ENCODE peak calls at places on chromosomes 1 and 21, in eight cellular contexts. B, G, E, Z, M, T, D and F are unnamed samples.

GRCh38 chr1:93692451-93692861 is 10.8 kb upstream of the BCAR3 start:
- DNase-seq in T (no peak), D (peak), B (no peak), G (no peak), M (no peak), E (no peak), Z (no peak), F (no peak)

GRCh38 chr1:1325288-1326074 is 879 bp downstream of the CPTP start:
- DNase-seq in E (no peak), D (no peak), M (no peak), G (no peak), T (no peak), Z (no peak), B (no peak), F (no peak)

GRCh38 chr1:22490309-22490708 is 38.7 kb downstream of the ZBTB40 start:
- DNase-seq in M (no peak), D (no peak), Z (no peak), G (peak), T (no peak), B (no peak), E (no peak), F (no peak)

GRCh38 chr1:16446116-16446515 is 5.6 kb downstream of the NECAP2 start:
- DNase-seq in T (no peak), D (no peak), M (no peak), E (no peak), G (no peak), Z (no peak), B (no peak), F (no peak)

GRCh38 chr1:22685675-22686074 is 25.0 kb upstream of the EPHB2 start:
- DNase-seq in D (peak), E (peak), T (no peak), B (no peak), Z (no peak), G (no peak), M (no peak), F (no peak)

GRCh38 chr1:167517535-167518330 is 596 bp downstream of the CD247 start:
- DNase-seq in B (no peak), Z (no peak), T (no peak), E (no peak), M (no peak), G (no peak), D (no peak), F (no peak)

GRCh38 chr1:237152506-237153335 is 110.7 kb downstream of the RYR2 start:
- DNase-seq in T (no peak), B (no peak), D (no peak), Z (no peak), E (no peak), G (no peak), M (no peak), F (no peak)

GRCh38 chr1:94118013-94118412 is 2.9 kb downstream of the ABCA4 start:
- DNase-seq in M (no peak), Z (no peak), E (no peak), G (no peak), B (no peak), T (no peak), D (no peak), F (no peak)

GRCh38 chr1:228379666-228380065 is 27.0 kb downstream of the TRIM11 start:
- DNase-seq in G (no peak), T (no peak), D (no peak), B (no peak), Z (no peak), E (no peak), M (no peak), F (no peak)

GRCh38 chr1:212783976-212784375 is 7.6 kb downstream of the NSL1 start:
- DNase-seq in M (no peak), T (no peak), E (no peak), Z (no peak), G (no peak), B (no peak), D (no peak), F (no peak)

GRCh38 chr1:246798606-246799496 is 74.6 kb downstream of the SCCPDH start:
- DNase-seq in Z (no peak), D (no peak), B (no peak), E (no peak), G (no peak), M (no peak), T (no peak), F (no peak)

GRCh38 chr1:198823626-198824025 is 184.8 kb downstream of the PTPRC start:
- DNase-seq in D (no peak), M (no peak), B (no peak), E (no peak), T (no peak), Z (no peak), G (no peak), F (no peak)

GRCh38 chr1:213327318-213327667 is 276.3 kb downstream of the RPS6KC1 start:
- DNase-seq in T (no peak), B (peak), D (peak), G (peak), E (peak), M (no peak), Z (peak), F (no peak)

GRCh38 chr1:62263006-62263812 is 56.0 kb downstream of the KANK4 start:
- DNase-seq in G (no peak), Z (no peak), T (no peak), D (peak), M (no peak), E (no peak), B (no peak), F (no peak)

GRCh38 chr1:44240802-44241671 is 27.8 kb downstream of the DMAP1 start:
- DNase-seq in G (no peak), T (no peak), E (no peak), M (no peak), Z (no peak), D (no peak), B (no peak), F (no peak)

GRCh38 chr1:220331318-220331717 is 59.1 kb upstream of the RAB3GAP2 start:
- DNase-seq in B (no peak), G (no peak), E (no peak), T (no peak), D (no peak), Z (no peak), M (no peak), F (no peak)

GRCh38 chr1:61588736-61589381 is 136.1 kb downstream of the TM2D1 start:
- DNase-seq in E (peak), B (peak), T (peak), G (peak), M (peak), D (peak), Z (no peak), F (peak)

GRCh38 chr1:87833158-87833557 is 504.5 kb downstream of the LMO4 start:
- DNase-seq in M (no peak), G (no peak), E (peak), T (no peak), Z (no peak), D (peak), B (no peak), F (no peak)

GRCh38 chr1:222644649-222645005 is 26.7 kb downstream of the MIA3 start:
- DNase-seq in Z (no peak), E (peak), T (no peak), B (no peak), M (no peak), D (peak), G (no peak), F (peak)

GRCh38 chr1:13769830-13770229 is 69.8 kb downstream of the PRDM2 start:
- DNase-seq in Z (no peak), T (no peak), M (no peak), G (no peak), E (no peak), D (no peak), B (no peak), F (no peak)

GRCh38 chr1:229148041-229148671 is 122.8 kb upstream of the RAB4A start:
- DNase-seq in B (no peak), D (peak), E (peak), G (peak), Z (no peak), M (no peak), T (no peak), F (no peak)

GRCh38 chr21:46000182-46000730 is 18.7 kb downstream of the COL6A1 start:
- DNase-seq in G (no peak), M (no peak), D (no peak), E (no peak), Z (no peak), B (no peak), T (no peak), F (no peak)

GRCh38 chr1:6099787-6100765 is 54.4 kb downstream of the KCNAB2 start:
- DNase-seq in T (no peak), B (no peak), M (no peak), Z (no peak), G (peak), E (no peak), D (no peak), F (no peak)

DNA sequence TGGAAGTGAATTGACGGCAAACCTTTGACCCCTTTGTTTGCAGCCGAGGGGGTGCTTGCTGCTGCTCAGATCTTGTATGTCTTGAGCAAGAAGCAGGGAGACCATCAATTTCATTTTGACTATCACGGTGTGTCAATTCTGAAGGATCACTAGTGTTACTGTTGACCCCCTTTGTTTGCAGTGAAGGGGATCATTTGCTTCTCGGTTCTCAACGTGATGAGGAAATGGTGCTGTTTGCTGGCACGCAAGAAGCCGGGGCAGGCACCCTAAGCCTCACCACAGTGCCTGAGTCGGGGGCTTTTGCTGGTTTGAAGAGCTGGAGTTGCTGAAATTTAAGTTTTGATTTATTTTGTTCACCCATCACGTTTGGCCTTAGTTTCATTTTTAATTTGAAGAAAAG is 7.5 kb downstream of the RBM15 start:
- DNase-seq in G (no peak), D (no peak), T (no peak), B (no peak), Z (no peak), M (peak), E (no peak), F (peak)
- H3K4me3 ChIP-seq in G (no peak), D (no peak), T (no peak), B (no peak), Z (no peak), M (peak), E (no peak), F (peak)

GRCh38 chr1:91026777-91027176 is 4.9 kb upstream of the ZNF644 start:
- DNase-seq in T (no peak), E (peak), D (peak), M (no peak), G (no peak), B (no peak), Z (no peak), F (no peak)
- TF ChIP-seq CTCF in T (no peak), E (peak), D (peak), M (peak), G (peak), B (peak), Z (peak), F (peak)

DNA sequence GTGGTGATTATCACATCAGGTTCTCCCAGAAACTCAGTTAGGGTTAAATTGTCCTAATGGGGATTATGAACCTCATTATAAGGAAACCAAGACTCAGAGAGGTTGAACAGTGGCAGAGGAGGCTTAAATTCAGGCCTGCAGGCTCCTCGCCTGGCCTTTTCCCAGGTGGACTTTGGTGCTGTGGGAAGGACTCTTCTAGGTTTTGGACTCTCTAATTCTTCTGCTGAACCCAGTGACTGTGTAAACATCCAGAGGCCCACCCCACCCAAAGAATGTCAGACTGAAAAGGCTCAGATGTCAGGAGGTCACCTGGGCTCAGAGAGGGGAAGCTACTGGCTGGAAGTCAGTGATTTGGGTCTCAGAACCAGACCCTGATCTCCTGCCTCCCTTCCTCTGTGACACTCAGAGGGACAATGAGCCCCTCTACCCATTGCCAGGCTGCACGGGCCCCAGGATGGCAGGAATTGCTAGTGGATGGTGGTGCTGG is 2.5 kb downstream of the ZNF362 start:
- DNase-seq in T (no peak), B (no peak), G (no peak), M (no peak), Z (no peak), E (no peak), D (no peak), F (no peak)
- H3K4me3 ChIP-seq in T (no peak), B (no peak), G (no peak), M (no peak), Z (no peak), E (no peak), D (no peak), F (no peak)

GRCh38 chr1:90434460-90434859 is 282.6 kb downstream of the BARHL2 start:
- DNase-seq in M (no peak), B (no peak), Z (no peak), D (no peak), G (peak), T (no peak), E (peak), F (no peak)
- TF ChIP-seq CTCF in M (peak), B (no peak), Z (no peak), D (no peak), G (peak), T (no peak), E (no peak), F (peak)

GRCh38 chr1:2445162-2445822 is 30.8 kb upstream of the PLCH2 start:
- DNase-seq in B (no peak), D (no peak), G (no peak), E (no peak), M (no peak), T (no peak), Z (no peak), F (no peak)

GRCh38 chr1:2444138-2444591 is 31.8 kb upstream of the PEX10 start:
- DNase-seq in M (no peak), T (no peak), E (no peak), D (no peak), B (no peak), G (no peak), Z (no peak), F (no peak)

GRCh38 chr1:2446861-2447260 is 29.2 kb upstream of the PLCH2 start:
- DNase-seq in G (no peak), Z (no peak), M (no peak), T (no peak), D (no peak), B (no peak), E (no peak), F (no peak)

GRCh38 chr1:2446394-2446793 is 29.7 kb upstream of the PLCH2 start:
- DNase-seq in D (no peak), Z (no peak), M (no peak), B (no peak), T (no peak), E (no peak), G (peak), F (no peak)

DNA sequence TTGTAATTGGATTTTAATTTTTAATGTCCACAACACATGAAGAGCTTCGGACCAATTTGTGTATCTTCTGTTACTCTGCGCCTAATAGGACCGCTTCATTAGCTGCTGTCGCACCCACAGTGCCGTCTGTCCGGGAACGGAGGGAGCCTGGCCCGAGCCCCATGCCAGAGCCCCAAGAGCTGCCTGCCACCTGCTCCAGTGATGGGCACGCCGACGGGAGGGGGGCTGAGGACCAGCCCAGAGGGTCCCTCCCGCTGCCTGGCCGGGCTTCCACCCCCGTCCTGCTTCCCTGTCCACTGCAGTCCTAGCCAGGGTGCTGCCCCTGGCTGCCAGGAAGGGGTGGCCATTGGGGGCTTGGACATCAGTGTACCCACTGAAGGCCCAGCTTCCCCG is 30.3 kb upstream of the PLCH2 start:
- DNase-seq in G (no peak), B (no peak), Z (no peak), E (no peak), D (no peak), T (no peak), M (no peak), F (no peak)
- H3K4me3 ChIP-seq in G (no peak), B (no peak), Z (no peak), E (no peak), D (no peak), T (no peak), M (no peak), F (no peak)

GRCh38 chr1:36115200-36115669 is 9.8 kb downstream of the COL8A2 start:
- DNase-seq in T (no peak), Z (peak), E (peak), B (peak), D (peak), G (no peak), M (no peak), F (no peak)
- TF ChIP-seq CTCF in T (no peak), Z (no peak), E (no peak), B (no peak), D (no peak), G (no peak), M (no peak), F (no peak)

DNA sequence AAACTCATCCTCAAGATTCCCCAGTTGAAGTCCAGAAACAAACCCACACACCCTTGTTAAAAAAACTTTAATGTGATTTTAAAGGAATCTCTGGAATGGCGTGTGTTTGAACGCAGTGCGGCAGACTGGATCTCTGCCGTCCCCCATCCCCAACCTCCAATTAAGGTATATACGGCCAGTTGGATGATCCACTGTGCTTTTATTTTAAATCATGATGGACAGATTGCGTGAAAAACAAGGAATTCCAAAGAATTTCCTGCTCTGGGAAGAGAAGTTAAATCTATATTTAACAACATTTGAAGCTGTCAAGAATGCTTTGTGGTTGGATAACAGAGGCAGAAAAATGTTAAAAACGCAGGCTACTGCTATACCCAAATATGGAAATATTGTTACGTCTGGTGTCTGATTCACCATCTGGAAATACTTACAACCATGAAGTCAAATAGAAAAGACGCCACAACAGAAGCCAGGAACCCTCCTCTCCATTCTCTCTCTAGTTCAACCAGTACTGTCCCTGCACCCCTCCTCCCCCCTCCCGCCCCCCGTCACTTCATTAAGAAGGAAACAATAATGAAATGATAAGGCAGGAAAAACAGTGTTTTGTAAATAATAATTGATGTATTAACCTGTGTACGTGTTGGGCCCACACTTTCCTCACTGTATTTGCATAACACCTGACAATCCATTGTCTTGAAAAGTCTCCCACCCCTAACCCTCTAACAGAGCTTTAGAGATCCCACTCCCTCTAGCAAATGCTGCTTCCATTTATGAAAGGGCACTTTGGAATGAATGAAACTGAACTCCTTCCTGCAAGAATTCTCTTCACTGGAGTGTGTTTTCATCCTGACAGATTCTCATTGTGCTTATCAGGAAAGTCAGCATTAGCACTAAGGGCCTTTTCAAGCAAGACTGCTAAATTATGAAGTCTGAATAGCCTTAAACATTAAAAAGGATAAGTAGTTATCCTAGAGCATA is 2.0 kb upstream of the CCN1 start:
- DNase-seq in D (peak), E (peak), M (no peak), G (no peak), T (no peak), Z (peak), B (peak), F (no peak)
- H3K4me3 ChIP-seq in D (peak), E (peak), M (no peak), G (no peak), T (no peak), Z (peak), B (peak), F (no peak)

GRCh38 chr1:30774550-30775432 is 17.2 kb upstream of the LAPTM5 start:
- DNase-seq in B (no peak), Z (no peak), D (no peak), M (no peak), E (no peak), G (no peak), T (no peak), F (no peak)
- TF ChIP-seq CTCF in B (no peak), Z (no peak), D (no peak), M (no peak), E (no peak), G (no peak), T (no peak), F (no peak)

GRCh38 chr1:54499097-54500029 is 48.7 kb upstream of the ACOT11 start:
- DNase-seq in G (peak), D (peak), Z (no peak), T (peak), B (no peak), M (no peak), E (peak), F (no peak)
- H3K4me3 ChIP-seq in G (peak), D (peak), Z (peak), T (peak), B (peak), M (no peak), E (peak), F (no peak)